ENCODE peak calls at places on chromosomes 7 and 10, in five cellular contexts. C is esophagus muscularis mucosa, X is SK-N-SH, P is H1, A is HepG2. O is an unnamed sample.

GRCh38 chr10:131876543-131876942 is 24.3 kb upstream of the PPP2R2D start:
- DNase-seq in C (no peak), X (no peak), P (no peak), A (no peak), O (no peak)

GRCh38 chr10:113199459-113199858 is 249.4 kb downstream of the TCF7L2 start:
- DNase-seq in A (no peak), P (no peak), C (peak; percentile 74), X (no peak), O (no peak)

GRCh38 chr10:106705576-106706526 is 458.7 kb downstream of the SORCS1 start:
- DNase-seq in P (peak; percentile 36), A (peak; percentile 48), X (peak; percentile 61), C (no peak), O (peak; percentile 44)

GRCh38 chr7:71835056-71835455 is 577.1 kb downstream of the CALN1 start:
- DNase-seq in A (no peak), C (no peak), P (no peak), X (no peak), O (no peak)

GRCh38 chr10:105793071-105793470 is 1152.0 kb downstream of the SORCS3 start:
- DNase-seq in X (no peak), P (no peak), C (no peak), A (no peak), O (no peak)

GRCh38 chr7:135856356-135857144 is 107.9 kb upstream of the FAM180A start:
- DNase-seq in C (no peak), P (no peak), X (no peak), A (no peak), O (no peak)

GRCh38 chr10:77479586-77479985 is 158.0 kb downstream of the KCNMA1 start:
- DNase-seq in P (no peak), C (no peak), A (no peak), X (no peak), O (no peak)

GRCh38 chr7:84013616-84014240 is 180.9 kb downstream of the SEMA3A start:
- DNase-seq in P (no peak), A (no peak), X (no peak), C (no peak), O (no peak)

GRCh38 chr7:4882169-4882741 is 1.3 kb downstream of the RADIL start:
- DNase-seq in X (peak; percentile 88), A (no peak), C (peak; percentile 93), P (no peak), O (peak; percentile 37)

GRCh38 chr10:7986851-7987250 is 67.6 kb upstream of the GATA3 start:
- DNase-seq in A (no peak), P (no peak), X (no peak), C (no peak), O (no peak)

GRCh38 chr10:70376436-70377378 is 5.7 kb downstream of the LRRC20 start:
- DNase-seq in A (no peak), X (no peak), C (no peak), P (no peak), O (no peak)

GRCh38 chr10:48811917-48812316 is 127.2 kb downstream of the WDFY4 start:
- DNase-seq in P (no peak), C (no peak), X (no peak), A (no peak), O (no peak)

GRCh38 chr7:34181271-34181958 is 276.1 kb downstream of the BMPER start:
- DNase-seq in C (no peak), X (no peak), P (no peak), A (no peak), O (no peak)

GRCh38 chr7:34175837-34176236 is 270.5 kb downstream of the BMPER start:
- DNase-seq in A (no peak), C (no peak), P (no peak), X (no peak), O (no peak)
- H3K27me3 ChIP-seq in A (no peaks in the 10 kb centered on the region), C (no peaks in the 10 kb centered on the region), P (no peaks in the 10 kb centered on the region), X (no peaks in the 10 kb centered on the region), O (no peaks in the 10 kb centered on the region)

GRCh38 chr7:106570146-106570545 is 90.8 kb downstream of the CCDC71L start:
- DNase-seq in A (no peak), C (no peak), P (no peak), X (no peak), O (no peak)

GRCh38 chr7:106570948-106571418 is 90.0 kb downstream of the CCDC71L start:
- DNase-seq in P (no peak), A (no peak), C (peak; percentile 24), X (no peak), O (no peak)

GRCh38 chr7:106568002-106568679 is 92.8 kb downstream of the CCDC71L start:
- DNase-seq in P (no peak), C (no peak), X (no peak), A (no peak), O (no peak)

GRCh38 chr7:106568680-106569499 is 92.1 kb downstream of the CCDC71L start:
- DNase-seq in X (peak; percentile 80), A (no peak), C (peak; percentile 53), P (no peak), O (no peak)

GRCh38 chr7:106569500-106569929 is 91.4 kb downstream of the CCDC71L start:
- DNase-seq in P (no peak), X (no peak), C (peak; percentile 53), A (no peak), O (no peak)
- TF ChIP-seq EP300 in P (no peak), X (no peak), C (no peak), A (no peak), O (no peak)

DNA sequence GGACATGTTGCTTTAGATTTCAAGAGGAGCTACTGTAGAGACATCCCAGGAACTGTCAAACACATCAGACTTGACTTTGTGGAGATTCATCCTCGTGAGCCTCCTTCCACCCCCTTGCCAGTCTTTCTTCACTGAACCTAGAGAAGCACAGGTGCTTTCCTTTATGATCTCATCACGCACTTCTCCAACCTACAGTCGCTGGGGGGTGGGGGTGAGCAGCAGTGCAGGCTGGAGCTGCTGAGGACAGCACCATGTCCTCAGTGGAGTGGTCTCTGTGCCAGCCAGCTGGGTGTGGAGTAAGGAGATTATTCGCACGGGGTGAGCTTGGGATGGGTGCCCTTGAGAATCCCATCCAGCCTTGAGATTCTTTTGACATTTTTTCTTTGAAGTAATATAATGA is 88.1 kb downstream of the VOPP1 start:
- DNase-seq in A (no peak), C (no peak), X (no peak), P (no peak), O (no peak)
- H3K27ac ChIP-seq in A (no peak overlapping the region), C (no peak overlapping the region), X (no peak overlapping the region), P (no peak overlapping the region), O (no peak overlapping the region)

GRCh38 chr10:43308986-43309385 is 42.1 kb upstream of the RASGEF1A start:
- DNase-seq in X (no peak), P (no peak), A (peak; percentile 4), C (no peak), O (peak; percentile 77)

GRCh38 chr10:43306899-43307298 is 40.0 kb upstream of the RASGEF1A start:
- DNase-seq in P (no peak), C (no peak), A (no peak), X (no peak), O (no peak)

GRCh38 chr10:43304687-43305333 is 37.9 kb upstream of the RASGEF1A start:
- DNase-seq in X (peak; percentile 62), A (no peak), C (peak; percentile 94), P (no peak), O (peak; percentile 69)

GRCh38 chr10:43305881-43306280 is 39.0 kb upstream of the RASGEF1A start:
- DNase-seq in A (no peak), X (no peak), P (no peak), C (no peak), O (no peak)

DNA sequence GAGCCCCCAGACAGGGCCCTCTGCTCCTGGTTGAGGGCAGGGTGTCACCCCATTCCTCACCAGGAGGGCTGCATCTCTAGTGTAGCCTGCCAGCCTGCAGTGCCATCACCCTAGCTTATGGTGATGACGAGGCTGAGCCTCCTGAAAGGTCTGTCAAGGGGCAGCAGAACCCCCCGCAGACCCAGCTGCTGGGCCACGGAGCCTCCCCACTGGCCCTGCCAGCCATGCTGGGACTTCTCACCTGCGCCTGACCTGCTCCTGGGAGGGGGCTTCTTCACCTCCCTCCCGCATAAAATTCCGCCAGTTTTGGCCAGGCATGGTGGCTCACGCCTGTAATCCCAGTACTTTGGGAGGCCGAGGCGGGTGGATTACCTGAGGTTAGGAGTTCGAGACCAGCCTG is 40.4 kb upstream of the RASGEF1A start:
- DNase-seq in A (no peak), X (no peak), C (no peak), P (no peak), O (no peak)
- H3K27me3 ChIP-seq in A (peaks cover 28% of the 10 kb centered on the region), X (peaks cover 16% of the 10 kb centered on the region), C (no peaks in the 10 kb centered on the region), P (no peaks in the 10 kb centered on the region), O (no peaks in the 10 kb centered on the region)

GRCh38 chr10:50375051-50375452 is 123.7 kb upstream of the ASAH2 start:
- DNase-seq in X (no peak), P (no peak), C (no peak), A (no peak), O (no peak)
- TF ChIP-seq EP300 in X (no peak), P (no peak), C (no peak), A (no peak), O (no peak)